ENCODE peak calls at places on chromosomes 6 and 20, in ten cellular contexts. V, U, L, O, E, W, D, G, T and B are unnamed samples.

GRCh38 chr6:70872469-70872868 is 84.4 kb downstream of the B3GAT2 start:
- DNase-seq in V (no peak), U (no peak), L (no peak), O (no peak), E (no peak), W (no peak), D (no peak), G (no peak), T (no peak), B (no peak)

GRCh38 chr20:60048634-60049578 is 90.7 kb downstream of the CDH26 start:
- DNase-seq in V (no peak), U (no peak), L (no peak), O (no peak), E (no peak), W (no peak), D (no peak), G (no peak), T (no peak), B (no peak)

GRCh38 chr6:33410711-33411631 is at the start of gene PHF1:
- DNase-seq in V (no peak), U (peak), L (no peak), O (peak), E (peak), W (peak), D (peak), G (peak), T (no peak), B (peak)

GRCh38 chr6:125094563-125094962 is 59.0 kb upstream of the TPD52L1 start:
- DNase-seq in V (no peak), U (peak), L (no peak), O (no peak), E (no peak), W (no peak), D (no peak), G (no peak), T (no peak), B (no peak)

GRCh38 chr6:130622142-130622541 is 205.1 kb upstream of the SMLR1 start:
- DNase-seq in V (no peak), U (peak), L (no peak), O (no peak), E (no peak), W (no peak), D (no peak), G (no peak), T (no peak), B (no peak)

GRCh38 chr6:73051147-73051546 is 174.1 kb downstream of the KHDC1L start:
- DNase-seq in V (no peak), U (no peak), L (no peak), O (no peak), E (no peak), W (no peak), D (no peak), G (no peak), T (no peak), B (no peak)

GRCh38 chr20:63295422-63295821 is 2.4 kb downstream of the COL20A1 start:
- DNase-seq in V (no peak), U (no peak), L (no peak), O (no peak), E (no peak), W (peak), D (no peak), G (no peak), T (no peak), B (no peak)

GRCh38 chr20:46199198-46199597 is 81.1 kb downstream of the CD40 start:
- DNase-seq in V (peak), U (no peak), L (no peak), O (no peak), E (no peak), W (no peak), D (peak), G (no peak), T (no peak), B (no peak)

GRCh38 chr6:44001318-44001868 is 125.9 kb downstream of the MRPL14 start:
- DNase-seq in V (peak), U (no peak), L (no peak), O (no peak), E (no peak), W (peak), D (no peak), G (no peak), T (no peak), B (peak)

GRCh38 chr6:28225056-28225834 is at the start of gene ZSCAN9:
- DNase-seq in V (peak), U (peak), L (peak), O (peak), E (peak), W (peak), D (peak), G (peak), T (peak), B (peak)

GRCh38 chr6:64113703-64114102 is 478.1 kb downstream of the PHF3 start:
- DNase-seq in V (no peak), U (no peak), L (no peak), O (no peak), E (no peak), W (no peak), D (no peak), G (no peak), T (no peak), B (no peak)

GRCh38 chr6:42236680-42237473 is 19.2 kb upstream of the MRPS10 start:
- DNase-seq in V (no peak), U (no peak), L (no peak), O (no peak), E (no peak), W (no peak), D (peak), G (no peak), T (no peak), B (no peak)

GRCh38 chr6:77089776-77090175 is 373.5 kb downstream of the HTR1B start:
- DNase-seq in V (no peak), U (peak), L (no peak), O (no peak), E (no peak), W (no peak), D (no peak), G (no peak), T (no peak), B (no peak)

GRCh38 chr20:17083738-17084137 is 143.1 kb upstream of the PCSK2 start:
- DNase-seq in V (no peak), U (peak), L (no peak), O (no peak), E (no peak), W (no peak), D (no peak), G (no peak), T (no peak), B (no peak)

GRCh38 chr6:168060521-168060931 is 18.5 kb downstream of the FRMD1 start:
- DNase-seq in V (peak), U (peak), L (no peak), O (no peak), E (peak), W (peak), D (peak), G (peak), T (no peak), B (peak)

GRCh38 chr6:76465410-76465809 is 392.9 kb upstream of the IMPG1 start:
- DNase-seq in V (no peak), U (no peak), L (no peak), O (no peak), E (no peak), W (no peak), D (no peak), G (no peak), T (no peak), B (no peak)

GRCh38 chr6:32852844-32853540 is 512 bp downstream of the TAP1 start:
- DNase-seq in V (peak), U (peak), L (peak), O (peak), E (peak), W (peak), D (peak), G (peak), T (no peak), B (peak)

GRCh38 chr6:116461563-116462507 is 660 bp downstream of the CALHM6 start:
- DNase-seq in V (no peak), U (peak), L (peak), O (peak), E (no peak), W (peak), D (peak), G (no peak), T (no peak), B (peak)

GRCh38 chr6:106886922-106887797 is 87.4 kb downstream of the CD24 start:
- DNase-seq in V (peak), U (no peak), L (no peak), O (no peak), E (no peak), W (no peak), D (no peak), G (no peak), T (no peak), B (no peak)

GRCh38 chr6:81446509-81446908 is 306.0 kb downstream of the TENT5A start:
- DNase-seq in V (no peak), U (no peak), L (no peak), O (no peak), E (no peak), W (no peak), D (no peak), G (no peak), T (no peak), B (no peak)

GRCh38 chr20:53943522-53944291 is 126.7 kb downstream of the BCAS1 start:
- DNase-seq in V (no peak), U (peak), L (no peak), O (no peak), E (no peak), W (no peak), D (no peak), G (no peak), T (no peak), B (no peak)

DNA sequence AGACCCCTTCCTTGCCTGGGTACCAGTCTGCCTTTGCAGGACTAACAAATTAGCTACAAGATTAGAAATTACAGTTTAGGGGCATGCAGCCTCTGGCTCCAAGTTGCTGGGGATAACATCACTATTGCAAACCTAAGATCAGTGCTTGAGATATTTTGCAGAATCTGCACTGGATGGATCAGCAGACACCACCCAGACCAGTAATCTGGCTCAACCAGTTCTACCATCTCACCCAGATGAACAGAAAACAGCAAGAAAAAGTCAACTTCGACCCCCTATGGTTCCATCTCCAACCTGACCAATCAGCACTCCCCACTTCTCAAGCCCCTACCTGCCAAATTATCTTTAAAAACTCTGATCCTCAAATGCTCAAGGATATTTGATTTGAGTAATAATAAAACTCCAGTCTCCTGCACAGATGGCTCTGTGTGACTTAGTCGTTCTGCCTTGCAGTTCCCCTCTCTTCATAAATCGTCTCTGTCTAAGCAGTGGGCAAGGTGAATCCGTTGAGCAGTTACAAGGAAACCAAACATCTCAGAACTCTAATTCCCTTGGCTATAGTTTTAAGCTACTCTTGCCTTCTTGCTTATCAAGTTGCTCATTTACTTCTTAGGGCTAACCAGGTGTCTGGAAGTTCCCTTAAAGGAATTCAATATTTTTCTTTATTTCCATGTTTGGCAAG is 16.1 kb upstream of the LMBRD1 start:
- DNase-seq in V (no peak), U (no peak), L (no peak), O (no peak), E (no peak), W (no peak), D (no peak), G (no peak), T (no peak), B (no peak)
- TF ChIP-seq POLR2A in V (no peak), U (no peak), L (no peak), O (no peak), E (no peak), W (no peak), D (no peak), G (no peak), T (no peak), B (no peak)

GRCh38 chr20:10077886-10078285 is 43.1 kb downstream of the ANKEF1 start:
- DNase-seq in V (no peak), U (no peak), L (no peak), O (no peak), E (no peak), W (no peak), D (no peak), G (no peak), T (no peak), B (no peak)

GRCh38 chr20:10075606-10076005 is 40.8 kb downstream of the ANKEF1 start:
- DNase-seq in V (no peak), U (no peak), L (no peak), O (no peak), E (no peak), W (no peak), D (no peak), G (no peak), T (no peak), B (no peak)

GRCh38 chr20:10078403-10078802 is 43.6 kb downstream of the ANKEF1 start:
- DNase-seq in V (no peak), U (no peak), L (no peak), O (no peak), E (no peak), W (no peak), D (no peak), G (no peak), T (no peak), B (peak)

GRCh38 chr20:10076126-10077080 is 41.6 kb downstream of the ANKEF1 start:
- DNase-seq in V (peak), U (no peak), L (no peak), O (no peak), E (peak), W (no peak), D (no peak), G (no peak), T (no peak), B (peak)

DNA sequence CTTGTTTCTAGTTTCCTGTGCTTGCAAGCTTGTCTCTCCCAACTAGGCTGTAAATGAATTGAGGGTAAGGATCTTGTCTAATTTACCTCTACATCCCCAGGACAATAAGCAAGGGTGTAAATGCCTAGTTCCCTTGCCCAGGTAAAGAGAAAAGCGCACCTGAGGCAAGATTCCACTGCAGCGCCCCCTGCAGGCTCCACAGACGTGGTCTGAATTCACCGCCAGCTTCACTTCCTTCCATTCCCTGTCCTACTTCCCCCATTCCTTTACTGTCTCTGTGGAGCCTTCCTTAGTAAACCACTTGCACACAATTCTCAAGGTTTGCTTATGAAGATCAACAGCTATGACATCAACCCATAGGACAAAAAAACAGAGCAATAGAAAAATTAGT is 42.3 kb downstream of the ANKEF1 start:
- DNase-seq in V (no peak), U (no peak), L (no peak), O (no peak), E (no peak), W (no peak), D (no peak), G (no peak), T (no peak), B (peak)
- TF ChIP-seq CTCF in V (peak), U (no peak), L (no peak), O (no peak), E (no peak), W (peak), D (no peak), G (no peak), T (no peak), B (peak)

GRCh38 chr6:20705741-20706140 is 171.5 kb downstream of the CDKAL1 start:
- DNase-seq in V (no peak), U (no peak), L (no peak), O (no peak), E (no peak), W (no peak), D (no peak), G (no peak), T (no peak), B (no peak)

GRCh38 chr6:20707870-20708269 is 173.6 kb downstream of the CDKAL1 start:
- DNase-seq in V (no peak), U (no peak), L (no peak), O (no peak), E (no peak), W (no peak), D (no peak), G (no peak), T (no peak), B (no peak)

GRCh38 chr6:20708367-20709124 is 174.3 kb downstream of the CDKAL1 start:
- DNase-seq in V (no peak), U (peak), L (no peak), O (no peak), E (no peak), W (no peak), D (no peak), G (no peak), T (no peak), B (no peak)

GRCh38 chr6:20706293-20707165 is 172.3 kb downstream of the CDKAL1 start:
- DNase-seq in V (peak), U (peak), L (no peak), O (no peak), E (no peak), W (no peak), D (no peak), G (no peak), T (no peak), B (no peak)

GRCh38 chr6:20707166-20707485 is 172.9 kb downstream of the CDKAL1 start:
- DNase-seq in V (peak), U (no peak), L (no peak), O (no peak), E (no peak), W (no peak), D (no peak), G (no peak), T (no peak), B (no peak)
- TF ChIP-seq POLR2A in V (no peak), U (no peak), L (no peak), O (no peak), E (no peak), W (no peak), D (no peak), G (no peak), T (no peak), B (no peak)

GRCh38 chr6:149751239-149751638 is 1.7 kb downstream of the PCMT1 start:
- DNase-seq in V (no peak), U (no peak), L (no peak), O (no peak), E (no peak), W (no peak), D (no peak), G (no peak), T (no peak), B (no peak)

GRCh38 chr6:149750136-149750609 is 632 bp downstream of the PCMT1 start:
- DNase-seq in V (peak), U (peak), L (peak), O (peak), E (peak), W (peak), D (peak), G (peak), T (no peak), B (no peak)

GRCh38 chr6:149749594-149750135 is at the start of gene PCMT1:
- DNase-seq in V (peak), U (peak), L (peak), O (peak), E (peak), W (peak), D (peak), G (peak), T (peak), B (peak)

GRCh38 chr6:149746147-149746946 is at the start of gene NUP43:
- DNase-seq in V (peak), U (peak), L (peak), O (peak), E (peak), W (peak), D (peak), G (peak), T (peak), B (peak)
- TF ChIP-seq CTCF in V (peak), U (peak), L (peak), O (peak), E (peak), W (peak), D (peak), G (peak), T (peak), B (peak)

GRCh38 chr20:48187891-48188290 is 402.6 kb upstream of the SULF2 start:
- DNase-seq in V (no peak), U (peak), L (no peak), O (no peak), E (no peak), W (no peak), D (no peak), G (no peak), T (no peak), B (no peak)
- TF ChIP-seq POLR2A in V (no peak), U (no peak), L (no peak), O (no peak), E (no peak), W (no peak), D (no peak), G (no peak), T (no peak), B (no peak)

GRCh38 chr20:36145877-36146707 is 8.4 kb upstream of the EPB41L1 start:
- DNase-seq in V (no peak), U (peak), L (no peak), O (no peak), E (no peak), W (peak), D (peak), G (no peak), T (no peak), B (peak)
- TF ChIP-seq CTCF in V (no peak), U (no peak), L (no peak), O (no peak), E (no peak), W (no peak), D (no peak), G (no peak), T (no peak), B (no peak)

DNA sequence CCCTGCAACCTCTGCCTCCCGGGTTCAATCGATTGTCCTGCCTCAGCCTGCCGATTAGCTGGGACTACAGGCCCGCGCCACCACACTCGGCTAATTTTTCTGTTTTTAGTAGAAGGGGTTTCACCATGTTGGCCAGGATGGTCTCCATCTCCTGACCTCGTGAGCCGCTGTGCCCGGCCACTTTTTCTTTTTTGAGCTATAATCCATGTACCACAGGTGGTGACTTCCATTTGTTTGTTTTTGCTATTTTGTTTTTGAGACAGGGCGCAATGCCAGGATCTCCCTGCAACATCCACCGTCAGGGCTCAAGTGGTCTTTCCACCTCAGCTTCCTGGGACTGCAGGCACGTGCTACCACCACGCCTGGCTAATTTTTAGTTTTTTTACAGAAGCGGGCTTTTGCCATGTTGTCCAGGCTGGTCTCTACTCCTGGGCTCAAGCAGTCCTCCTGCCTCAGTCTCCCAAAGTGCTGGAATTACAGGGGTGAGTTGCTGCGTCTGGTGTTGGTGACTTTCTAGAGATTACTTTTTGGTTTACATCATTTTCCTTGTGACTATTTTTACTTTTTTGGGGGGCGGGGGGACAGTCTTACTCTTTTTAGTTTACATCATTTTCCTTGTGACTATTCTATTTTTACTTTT is 8.6 kb downstream of the HSPA1B start:
- DNase-seq in V (no peak), U (peak), L (no peak), O (no peak), E (no peak), W (no peak), D (peak), G (no peak), T (no peak), B (no peak)
- TF ChIP-seq POLR2A in V (no peak), U (no peak), L (no peak), O (no peak), E (no peak), W (no peak), D (no peak), G (no peak), T (no peak), B (no peak)

GRCh38 chr6:105077592-105078463 is 102.0 kb downstream of the POPDC3 start:
- DNase-seq in V (peak), U (peak), L (no peak), O (no peak), E (no peak), W (no peak), D (no peak), G (no peak), T (no peak), B (no peak)
- TF ChIP-seq CTCF in V (peak), U (peak), L (peak), O (no peak), E (no peak), W (peak), D (peak), G (peak), T (peak), B (peak)